ENCODE peak calls at places on chromosome 15, in four cellular contexts. One of them, this sample, is unnamed. For H3K4me1 and H3K36me3, the result is how much of the 10 kb centered on the place peaks cover.

GRCh38 chr15:89221543-89221942 is at the start of gene RLBP1:
- DNase-seq in GM23248: no peak
- DNase-seq in IMR-90: no peak
- DNase-seq in ovary: no peak
- DNase-seq in this sample: no peak

GRCh38 chr15:69532066-69532465 is 79.4 kb downstream of the RPLP1 start:
- DNase-seq in ovary: no peak
- DNase-seq in GM23248: no peak
- DNase-seq in IMR-90: no peak
- DNase-seq in this sample: no peak

GRCh38 chr15:26126070-26126469 is 262.9 kb upstream of the ATP10A start:
- DNase-seq in IMR-90: no peak
- DNase-seq in GM23248: no peak
- DNase-seq in ovary: no peak
- DNase-seq in this sample: no peak

GRCh38 chr15:38671675-38672141 is 107.1 kb upstream of the RASGRP1 start:
- DNase-seq in IMR-90: peak
- DNase-seq in ovary: no peak
- DNase-seq in GM23248: peak
- DNase-seq in this sample: no peak

GRCh38 chr15:99729920-99730319 is 3.3 kb downstream of the LYSMD4 start:
- DNase-seq in GM23248: peak
- DNase-seq in ovary: peak
- DNase-seq in IMR-90: peak
- DNase-seq in this sample: no peak

GRCh38 chr15:93200448-93201226 is 111.6 kb upstream of the RGMA start:
- DNase-seq in ovary: no peak
- DNase-seq in IMR-90: no peak
- DNase-seq in GM23248: no peak
- DNase-seq in this sample: no peak

GRCh38 chr15:32738677-32739076 is 20.9 kb downstream of the GREM1 start:
- DNase-seq in ovary: no peak
- DNase-seq in GM23248: peak
- DNase-seq in IMR-90: peak
- DNase-seq in this sample: no peak

GRCh38 chr15:80942266-80942665 is 47.4 kb downstream of the MESD start:
- DNase-seq in GM23248: no peak
- DNase-seq in IMR-90: no peak
- DNase-seq in ovary: no peak
- DNase-seq in this sample: no peak

GRCh38 chr15:54131410-54131809 is 153.2 kb downstream of the UNC13C start:
- DNase-seq in GM23248: no peak
- DNase-seq in ovary: no peak
- DNase-seq in IMR-90: peak
- DNase-seq in this sample: no peak

GRCh38 chr15:75201609-75202250 is at the start of gene C15orf39:
- DNase-seq in ovary: peak
- DNase-seq in GM23248: peak
- DNase-seq in IMR-90: peak
- DNase-seq in this sample: peak

GRCh38 chr15:83943043-83943442 is 289.1 kb downstream of the ADAMTSL3 start:
- DNase-seq in GM23248: no peak
- DNase-seq in ovary: no peak
- DNase-seq in IMR-90: no peak
- DNase-seq in this sample: no peak

GRCh38 chr15:41777421-41777973 is 3.2 kb downstream of the MAPKBP1 start:
- DNase-seq in IMR-90: peak
- DNase-seq in ovary: no peak
- DNase-seq in GM23248: peak
- DNase-seq in this sample: no peak

GRCh38 chr15:41780266-41780665 is 6.0 kb downstream of the MAPKBP1 start:
- DNase-seq in IMR-90: peak
- DNase-seq in ovary: no peak
- DNase-seq in GM23248: no peak
- DNase-seq in this sample: peak

GRCh38 chr15:41778503-41778902 is 4.2 kb downstream of the MAPKBP1 start:
- DNase-seq in GM23248: no peak
- DNase-seq in ovary: no peak
- DNase-seq in IMR-90: peak
- DNase-seq in this sample: no peak

GRCh38 chr15:41780727-41781126 is 6.4 kb downstream of the MAPKBP1 start:
- DNase-seq in GM23248: no peak
- DNase-seq in ovary: no peak
- DNase-seq in IMR-90: no peak
- DNase-seq in this sample: no peak

DNA sequence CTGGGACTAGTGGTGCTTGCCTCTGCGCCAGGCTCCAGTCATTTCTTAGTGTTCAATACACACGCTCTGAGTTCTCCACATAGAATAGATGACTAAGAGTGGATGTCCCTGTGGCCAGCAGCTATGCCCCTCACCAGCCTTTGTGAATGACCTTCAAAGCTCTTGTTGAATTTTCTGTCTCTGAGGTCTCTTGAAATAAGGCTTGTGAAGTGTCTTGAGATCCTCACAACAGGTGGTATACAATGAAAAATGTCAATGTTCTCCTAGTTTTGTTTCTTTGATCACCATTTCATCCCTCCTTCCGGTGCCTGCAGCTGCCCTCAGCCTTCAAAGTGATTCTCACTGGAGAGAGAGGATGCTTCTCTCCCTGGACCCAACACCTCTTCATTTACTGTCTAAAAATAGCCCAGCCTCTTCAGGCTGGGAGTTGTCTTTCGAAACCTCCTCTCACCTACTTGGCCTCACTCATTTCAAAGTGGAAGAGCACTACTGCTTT is 5.4 kb downstream of the MAPKBP1 start:
- DNase-seq in ovary: no peak
- DNase-seq in GM23248: peak
- DNase-seq in IMR-90: no peak
- DNase-seq in this sample: no peak
- H3K4me1 ChIP-seq in ovary: under half
- H3K4me1 ChIP-seq in GM23248: half or more
- H3K4me1 ChIP-seq in IMR-90: under half
- H3K4me1 ChIP-seq in this sample: half or more

GRCh38 chr15:90470453-90470852 is 59.3 kb upstream of the CRTC3 start:
- DNase-seq in GM23248: no peak
- DNase-seq in IMR-90: no peak
- DNase-seq in ovary: no peak
- DNase-seq in this sample: no peak

GRCh38 chr15:90469723-90470122 is 60.0 kb upstream of the CRTC3 start:
- DNase-seq in IMR-90: no peak
- DNase-seq in GM23248: no peak
- DNase-seq in ovary: no peak
- DNase-seq in this sample: no peak

GRCh38 chr15:90465930-90466567 is 63.7 kb upstream of the CRTC3 start:
- DNase-seq in ovary: no peak
- DNase-seq in GM23248: peak
- DNase-seq in IMR-90: peak
- DNase-seq in this sample: no peak

GRCh38 chr15:90471126-90471525 is 58.6 kb upstream of the CRTC3 start:
- DNase-seq in IMR-90: no peak
- DNase-seq in GM23248: no peak
- DNase-seq in ovary: no peak
- DNase-seq in this sample: no peak

DNA sequence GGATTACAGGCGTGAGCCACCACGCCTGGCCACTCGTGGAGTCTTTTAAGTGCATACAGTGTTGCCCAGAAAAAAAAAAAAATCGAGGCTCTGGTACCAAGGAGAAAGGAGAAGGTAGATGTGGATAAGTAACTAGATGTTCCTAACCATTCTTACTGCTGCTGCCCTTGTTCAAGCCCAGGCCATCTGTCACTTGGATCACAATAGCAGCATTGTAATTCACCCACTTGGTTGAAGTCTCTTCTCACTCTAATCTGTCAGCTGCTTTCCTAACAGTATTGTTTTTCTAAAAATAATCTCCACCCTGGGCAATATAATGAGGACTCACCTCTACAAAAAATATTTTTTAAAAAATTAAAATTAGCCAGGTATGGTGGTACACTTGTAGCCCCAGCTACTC is 58.0 kb upstream of the CRTC3 start:
- DNase-seq in ovary: no peak
- DNase-seq in IMR-90: no peak
- DNase-seq in GM23248: no peak
- DNase-seq in this sample: no peak
- H3K36me3 ChIP-seq in ovary: under half
- H3K36me3 ChIP-seq in IMR-90: under half
- H3K36me3 ChIP-seq in GM23248: half or more
- H3K36me3 ChIP-seq in this sample: half or more

GRCh38 chr15:50256188-50257041 is 9.1 kb downstream of the HDC start:
- DNase-seq in GM23248: peak
- DNase-seq in IMR-90: peak
- DNase-seq in ovary: no peak
- DNase-seq in this sample: peak
- H3K4me1 ChIP-seq in GM23248: under half
- H3K4me1 ChIP-seq in IMR-90: under half
- H3K4me1 ChIP-seq in ovary: under half
- H3K4me1 ChIP-seq in this sample: under half

DNA sequence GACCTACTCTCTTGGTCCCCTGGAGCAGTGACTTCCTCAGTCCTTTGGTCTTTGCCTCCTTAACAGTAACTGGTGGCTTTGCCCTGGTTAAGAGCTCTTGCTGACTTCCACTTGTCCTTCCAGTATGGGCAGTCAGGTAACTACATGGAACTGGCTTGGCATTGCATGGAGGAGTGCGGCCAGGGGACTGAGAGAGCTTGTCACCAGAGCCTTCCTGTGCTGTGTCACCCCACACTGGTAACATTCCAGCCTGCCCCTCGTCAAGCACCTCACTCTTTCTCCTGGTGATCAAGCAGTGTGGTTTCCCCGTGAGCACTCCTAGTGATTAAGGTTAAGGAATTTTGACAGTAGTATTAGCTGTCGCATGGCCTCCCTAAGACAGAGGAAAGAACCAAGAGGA is 19.3 kb upstream of the SNX22 start:
- DNase-seq in IMR-90: no peak
- DNase-seq in GM23248: no peak
- DNase-seq in ovary: no peak
- DNase-seq in this sample: no peak
- H3K36me3 ChIP-seq in IMR-90: half or more
- H3K36me3 ChIP-seq in GM23248: half or more
- H3K36me3 ChIP-seq in ovary: under half
- H3K36me3 ChIP-seq in this sample: half or more

GRCh38 chr15:68209272-68209671 is 4.1 kb upstream of the CALML4 start:
- DNase-seq in GM23248: no peak
- DNase-seq in ovary: no peak
- DNase-seq in IMR-90: no peak
- DNase-seq in this sample: no peak

GRCh38 chr15:68210409-68210756 is 5.3 kb upstream of the CALML4 start:
- DNase-seq in ovary: no peak
- DNase-seq in IMR-90: no peak
- DNase-seq in GM23248: no peak
- DNase-seq in this sample: no peak

GRCh38 chr15:68210821-68211655 is 5.9 kb upstream of the CALML4 start:
- DNase-seq in IMR-90: peak
- DNase-seq in GM23248: peak
- DNase-seq in ovary: peak
- DNase-seq in this sample: peak

GRCh38 chr15:68208641-68209240 is 3.6 kb upstream of the CALML4 start:
- DNase-seq in GM23248: no peak
- DNase-seq in IMR-90: no peak
- DNase-seq in ovary: no peak
- DNase-seq in this sample: no peak

DNA sequence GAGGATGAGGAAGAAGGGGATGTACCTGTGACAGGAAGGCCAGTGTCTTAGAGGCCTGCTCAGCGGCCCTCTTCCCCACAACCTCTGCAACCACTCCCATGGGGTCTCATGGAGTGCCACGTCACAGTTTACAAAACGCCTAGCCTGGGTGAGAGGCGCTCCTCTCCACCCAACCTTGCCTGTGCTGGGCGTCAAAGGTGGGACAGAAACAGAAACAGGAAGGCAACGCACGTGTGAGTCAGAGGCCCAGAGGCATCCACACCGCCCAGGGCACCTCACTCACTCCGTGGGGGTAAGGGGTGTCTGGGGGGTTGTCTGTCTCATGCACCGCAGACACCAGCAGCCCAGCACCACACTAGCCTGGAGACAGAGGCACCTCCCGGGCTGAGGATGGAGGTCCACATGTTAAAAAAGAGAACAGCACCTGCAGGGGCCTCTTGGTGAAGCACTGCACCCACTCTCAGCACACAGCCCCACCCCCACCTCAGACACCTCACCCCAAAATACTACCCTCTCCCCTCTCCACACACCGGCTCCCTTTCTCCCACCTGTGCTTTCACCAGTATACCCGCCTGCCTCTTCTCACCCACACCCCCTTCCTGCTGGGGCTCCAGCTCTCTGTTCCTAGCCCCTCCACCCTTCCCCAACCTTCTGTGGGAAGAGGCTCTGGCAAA is 4.7 kb upstream of the CALML4 start:
- DNase-seq in IMR-90: no peak
- DNase-seq in ovary: no peak
- DNase-seq in GM23248: no peak
- DNase-seq in this sample: no peak
- H3K4me1 ChIP-seq in IMR-90: under half
- H3K4me1 ChIP-seq in ovary: under half
- H3K4me1 ChIP-seq in GM23248: under half
- H3K4me1 ChIP-seq in this sample: under half

GRCh38 chr15:66326051-66326450 is 30.4 kb downstream of the TIPIN start:
- DNase-seq in GM23248: no peak
- DNase-seq in ovary: no peak
- DNase-seq in IMR-90: no peak
- DNase-seq in this sample: no peak

GRCh38 chr15:66328721-66329220 is 27.7 kb downstream of the TIPIN start:
- DNase-seq in IMR-90: no peak
- DNase-seq in GM23248: no peak
- DNase-seq in ovary: no peak
- DNase-seq in this sample: no peak

GRCh38 chr15:66327736-66328135 is 28.7 kb downstream of the TIPIN start:
- DNase-seq in ovary: no peak
- DNase-seq in IMR-90: no peak
- DNase-seq in GM23248: no peak
- DNase-seq in this sample: no peak

GRCh38 chr15:66323312-66323928 is 30.1 kb downstream of the DIS3L start:
- DNase-seq in IMR-90: no peak
- DNase-seq in GM23248: no peak
- DNase-seq in ovary: no peak
- DNase-seq in this sample: no peak
- H3K36me3 ChIP-seq in IMR-90: under half
- H3K36me3 ChIP-seq in GM23248: under half
- H3K36me3 ChIP-seq in ovary: under half
- H3K36me3 ChIP-seq in this sample: half or more

GRCh38 chr15:60751985-60752952 is 273.3 kb upstream of the ICE2 start:
- DNase-seq in GM23248: no peak
- DNase-seq in ovary: peak
- DNase-seq in IMR-90: peak
- DNase-seq in this sample: no peak
- H3K4me1 ChIP-seq in GM23248: under half
- H3K4me1 ChIP-seq in ovary: under half
- H3K4me1 ChIP-seq in IMR-90: under half
- H3K4me1 ChIP-seq in this sample: under half

This sample was measured in SJSA1.